ENCODE peak calls at places on chromosome 2, in five cellular contexts. One of them, this sample, is unnamed.

GRCh38 chr2:220676695-220677094 is 895.4 kb downstream of the EPHA4 start:
- DNase-seq in psoas muscle: no peak
- DNase-seq in cardiac muscle cell: peak; percentile 56
- DNase-seq in fibroblast of mammary gland: no peak
- DNase-seq in fibroblast of lung: no peak
- DNase-seq in this sample: no peak

GRCh38 chr2:219001577-219002394 is 8.6 kb upstream of the CRYBA2 start:
- DNase-seq in psoas muscle: no peak
- DNase-seq in cardiac muscle cell: no peak
- DNase-seq in fibroblast of mammary gland: no peak
- DNase-seq in fibroblast of lung: no peak
- DNase-seq in this sample: no peak

GRCh38 chr2:233213011-233213410 is 38.5 kb upstream of the ATG16L1 start:
- DNase-seq in psoas muscle: no peak
- DNase-seq in cardiac muscle cell: no peak
- DNase-seq in fibroblast of mammary gland: no peak
- DNase-seq in fibroblast of lung: no peak
- DNase-seq in this sample: no peak

GRCh38 chr2:75173746-75174145 is 25.6 kb downstream of the TACR1 start:
- DNase-seq in psoas muscle: no peak
- DNase-seq in cardiac muscle cell: no peak
- DNase-seq in fibroblast of mammary gland: no peak
- DNase-seq in fibroblast of lung: no peak
- DNase-seq in this sample: no peak

GRCh38 chr2:108575132-108575966 is 41.1 kb downstream of the LIMS1 start:
- DNase-seq in psoas muscle: no peak
- DNase-seq in cardiac muscle cell: no peak
- DNase-seq in fibroblast of mammary gland: peak; percentile 81
- DNase-seq in fibroblast of lung: peak; percentile 94
- DNase-seq in this sample: no peak

GRCh38 chr2:101328474-101329007 is 20.0 kb upstream of the RNF149 start:
- DNase-seq in psoas muscle: no peak
- DNase-seq in cardiac muscle cell: no peak
- DNase-seq in fibroblast of mammary gland: peak; percentile 61
- DNase-seq in fibroblast of lung: peak; percentile 85
- DNase-seq in this sample: peak; percentile 94

GRCh38 chr2:152594022-152594712 is 123.1 kb downstream of the PRPF40A start:
- DNase-seq in psoas muscle: peak; percentile 44
- DNase-seq in cardiac muscle cell: no peak
- DNase-seq in fibroblast of mammary gland: peak; percentile 81
- DNase-seq in fibroblast of lung: no peak
- DNase-seq in this sample: no peak

GRCh38 chr2:216320852-216321251 is 51.4 kb downstream of the MARCHF4 start:
- DNase-seq in psoas muscle: no peak
- DNase-seq in cardiac muscle cell: no peak
- DNase-seq in fibroblast of mammary gland: no peak
- DNase-seq in fibroblast of lung: no peak
- DNase-seq in this sample: no peak

GRCh38 chr2:224142397-224143312 is 103.6 kb upstream of the SERPINE2 start:
- DNase-seq in psoas muscle: no peak
- DNase-seq in cardiac muscle cell: no peak
- DNase-seq in fibroblast of mammary gland: peak; percentile 90
- DNase-seq in fibroblast of lung: peak; percentile 93
- DNase-seq in this sample: no peak

GRCh38 chr2:10119601-10120157 is 2.9 kb upstream of the RRM2 start:
- DNase-seq in psoas muscle: no peak
- DNase-seq in cardiac muscle cell: no peak
- DNase-seq in fibroblast of mammary gland: no peak
- DNase-seq in fibroblast of lung: no peak
- DNase-seq in this sample: no peak
- H3K4me3 ChIP-seq in psoas muscle: peak overlapping the region; percentile 76
- H3K4me3 ChIP-seq in cardiac muscle cell: no peak overlapping the region
- H3K4me3 ChIP-seq in fibroblast of mammary gland: peak overlapping the region; percentile 56
- H3K4me3 ChIP-seq in fibroblast of lung: peak overlapping the region; percentile 77
- H3K4me3 ChIP-seq in this sample: peak overlapping the region; percentile 91

DNA sequence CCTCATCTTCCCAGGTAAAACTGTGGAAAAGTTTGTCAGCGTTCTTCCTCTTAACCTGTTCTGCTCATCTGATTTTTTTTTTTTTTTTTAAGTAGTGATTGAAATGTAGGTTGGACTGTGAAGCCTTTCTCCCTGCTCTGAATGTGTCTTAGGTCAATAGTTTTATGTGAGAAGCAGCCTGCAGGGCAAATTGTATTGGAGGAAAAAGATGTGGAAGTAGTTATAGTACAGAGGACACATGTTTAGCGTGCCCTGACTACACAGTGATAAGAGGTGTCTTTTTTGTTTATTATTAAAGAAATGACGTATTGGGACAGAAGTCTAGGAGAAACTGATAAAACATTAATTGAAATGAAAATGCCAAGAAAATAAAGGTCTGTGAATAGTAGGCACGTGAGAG is 1.5 kb downstream of the MTA3 start:
- DNase-seq in psoas muscle: no peak
- DNase-seq in cardiac muscle cell: peak; percentile 6
- DNase-seq in fibroblast of mammary gland: peak; percentile 6
- DNase-seq in fibroblast of lung: no peak
- DNase-seq in this sample: no peak
- H3K4me3 ChIP-seq in psoas muscle: peak overlapping the region; percentile 93
- H3K4me3 ChIP-seq in cardiac muscle cell: peak overlapping the region; percentile 99
- H3K4me3 ChIP-seq in fibroblast of mammary gland: peak overlapping the region; percentile 75
- H3K4me3 ChIP-seq in fibroblast of lung: peak overlapping the region; percentile 81
- H3K4me3 ChIP-seq in this sample: peak overlapping the region; percentile 64

GRCh38 chr2:182717451-182718215 is 1.6 kb downstream of the DNAJC10 start:
- DNase-seq in psoas muscle: no peak
- DNase-seq in cardiac muscle cell: no peak
- DNase-seq in fibroblast of mammary gland: no peak
- DNase-seq in fibroblast of lung: no peak
- DNase-seq in this sample: no peak
- H3K4me3 ChIP-seq in psoas muscle: peak overlapping the region; percentile 84
- H3K4me3 ChIP-seq in cardiac muscle cell: peak overlapping the region; percentile 6
- H3K4me3 ChIP-seq in fibroblast of mammary gland: peak overlapping the region; percentile 93
- H3K4me3 ChIP-seq in fibroblast of lung: peak overlapping the region; percentile 99
- H3K4me3 ChIP-seq in this sample: no peak overlapping the region

DNA sequence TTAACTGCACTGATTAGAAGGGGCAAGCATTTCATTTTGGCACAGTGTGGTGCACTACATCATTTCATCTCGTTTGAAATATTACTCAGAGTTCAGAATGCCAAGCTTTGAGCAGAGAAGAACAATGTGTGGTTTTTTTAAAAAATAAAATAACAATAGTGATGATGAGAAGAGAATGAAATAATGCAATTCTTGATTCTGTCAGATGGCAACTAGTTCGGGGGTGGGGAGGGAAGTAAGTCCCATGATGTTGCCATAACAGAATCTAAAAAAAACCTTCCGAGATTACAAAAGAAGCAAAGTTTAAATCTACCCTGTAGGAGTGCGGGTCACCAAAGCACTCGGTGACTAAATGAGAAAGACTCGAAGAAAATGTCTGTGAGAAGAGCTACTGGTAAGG is 490.4 kb downstream of the NR4A2 start:
- DNase-seq in psoas muscle: no peak
- DNase-seq in cardiac muscle cell: no peak
- DNase-seq in fibroblast of mammary gland: no peak
- DNase-seq in fibroblast of lung: peak; percentile 81
- DNase-seq in this sample: no peak
- H3K4me3 ChIP-seq in psoas muscle: no peak overlapping the region
- H3K4me3 ChIP-seq in cardiac muscle cell: no peak overlapping the region
- H3K4me3 ChIP-seq in fibroblast of mammary gland: no peak overlapping the region
- H3K4me3 ChIP-seq in fibroblast of lung: no peak overlapping the region
- H3K4me3 ChIP-seq in this sample: no peak overlapping the region

GRCh38 chr2:64328415-64328722 is 125.6 kb upstream of the LGALSL start:
- DNase-seq in psoas muscle: no peak
- DNase-seq in cardiac muscle cell: peak; percentile 39
- DNase-seq in fibroblast of mammary gland: no peak
- DNase-seq in fibroblast of lung: no peak
- DNase-seq in this sample: no peak

GRCh38 chr2:64330281-64330680 is 123.7 kb upstream of the LGALSL start:
- DNase-seq in psoas muscle: no peak
- DNase-seq in cardiac muscle cell: no peak
- DNase-seq in fibroblast of mammary gland: peak; percentile 55
- DNase-seq in fibroblast of lung: no peak
- DNase-seq in this sample: no peak

GRCh38 chr2:64330691-64331429 is 123.1 kb upstream of the LGALSL start:
- DNase-seq in psoas muscle: peak; percentile 71
- DNase-seq in cardiac muscle cell: peak; percentile 95
- DNase-seq in fibroblast of mammary gland: peak; percentile 91
- DNase-seq in fibroblast of lung: peak; percentile 77
- DNase-seq in this sample: peak; percentile 79

GRCh38 chr2:64331430-64331700 is 122.6 kb upstream of the LGALSL start:
- DNase-seq in psoas muscle: no peak
- DNase-seq in cardiac muscle cell: peak; percentile 69
- DNase-seq in fibroblast of mammary gland: no peak
- DNase-seq in fibroblast of lung: no peak
- DNase-seq in this sample: no peak

DNA sequence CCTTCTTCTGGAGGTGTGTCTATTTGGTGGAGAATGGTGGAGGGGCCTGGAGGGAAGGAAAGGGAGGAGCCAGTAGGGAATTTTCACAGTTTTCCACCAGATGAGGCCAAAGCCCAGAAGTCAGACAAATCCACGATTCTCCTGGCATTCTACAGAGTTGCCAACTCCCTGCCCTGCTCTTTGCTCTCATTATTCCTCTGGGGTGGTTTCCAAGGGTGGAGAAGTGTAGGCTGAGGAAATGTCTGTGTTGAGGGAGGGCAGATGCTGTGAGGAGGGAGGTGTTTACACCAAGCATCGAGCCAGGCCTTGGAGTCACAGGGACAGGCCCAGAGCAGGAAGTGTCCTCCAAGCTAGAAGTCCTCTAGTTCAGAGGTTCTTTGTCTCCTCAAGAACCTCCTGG is 124.1 kb upstream of the LGALSL start:
- DNase-seq in psoas muscle: no peak
- DNase-seq in cardiac muscle cell: no peak
- DNase-seq in fibroblast of mammary gland: peak; percentile 45
- DNase-seq in fibroblast of lung: no peak
- DNase-seq in this sample: no peak
- H3K4me3 ChIP-seq in psoas muscle: no peak overlapping the region
- H3K4me3 ChIP-seq in cardiac muscle cell: no peak overlapping the region
- H3K4me3 ChIP-seq in fibroblast of mammary gland: no peak overlapping the region
- H3K4me3 ChIP-seq in fibroblast of lung: no peak overlapping the region
- H3K4me3 ChIP-seq in this sample: no peak overlapping the region

GRCh38 chr2:241639385-241639784 is 1.9 kb downstream of the ATG4B start:
- DNase-seq in psoas muscle: no peak
- DNase-seq in cardiac muscle cell: no peak
- DNase-seq in fibroblast of mammary gland: no peak
- DNase-seq in fibroblast of lung: no peak
- DNase-seq in this sample: no peak
- H3K4me3 ChIP-seq in psoas muscle: no peak overlapping the region
- H3K4me3 ChIP-seq in cardiac muscle cell: no peak overlapping the region
- H3K4me3 ChIP-seq in fibroblast of mammary gland: no peak overlapping the region
- H3K4me3 ChIP-seq in fibroblast of lung: no peak overlapping the region
- H3K4me3 ChIP-seq in this sample: no peak overlapping the region

This sample was measured in Jurkat, Clone E6-1.